ENCODE peak calls at places on chromosomes 2 and 18, in ten cellular contexts. One of them, this sample, is unnamed.
A peak's percentile ranks its signal among the peaks of the same experiment; 100 is the strongest.

GRCh38 chr2:10405441-10405840 is 42.7 kb downstream of the ODC1 start:
- DNase-seq in stomach: no peak
- DNase-seq in CD4-positive, alpha-beta T cell: no peak
- DNase-seq in NCI-H1092 treated with DMSO at 0.1 percent for 48 hours: no peak
- DNase-seq in left ventricle myocardium inferior: peak; percentile 47
- DNase-seq in iris pigment epithelial cell: peak; percentile 55
- DNase-seq in prostate gland: peak; percentile 75
- DNase-seq in RPMI7951: peak; percentile 100
- DNase-seq in dermis microvascular lymphatic vessel endothelial cell: no peak
- DNase-seq in neural progenitor cell: no peak
- DNase-seq in this sample: peak; percentile 97

GRCh38 chr2:157261199-157261782 is 3.8 kb downstream of the GALNT5 start:
- DNase-seq in dermis microvascular lymphatic vessel endothelial cell: no peak
- DNase-seq in neural progenitor cell: no peak
- DNase-seq in RPMI7951: peak; percentile 84
- DNase-seq in stomach: peak; percentile 58
- DNase-seq in left ventricle myocardium inferior: no peak
- DNase-seq in CD4-positive, alpha-beta T cell: no peak
- DNase-seq in prostate gland: no peak
- DNase-seq in NCI-H1092 treated with DMSO at 0.1 percent for 48 hours: no peak
- DNase-seq in iris pigment epithelial cell: peak; percentile 84
- DNase-seq in this sample: peak; percentile 69

GRCh38 chr2:233059797-233060499 is at the start of gene INPP5D:
- DNase-seq in CD4-positive, alpha-beta T cell: peak; percentile 73
- DNase-seq in dermis microvascular lymphatic vessel endothelial cell: no peak
- DNase-seq in neural progenitor cell: no peak
- DNase-seq in left ventricle myocardium inferior: peak; percentile 36
- DNase-seq in prostate gland: no peak
- DNase-seq in iris pigment epithelial cell: no peak
- DNase-seq in stomach: peak; percentile 54
- DNase-seq in NCI-H1092 treated with DMSO at 0.1 percent for 48 hours: no peak
- DNase-seq in RPMI7951: no peak
- DNase-seq in this sample: no peak

GRCh38 chr2:157874997-157875719 is 972 bp downstream of the ACVR1 start:
- DNase-seq in RPMI7951: peak; percentile 98
- DNase-seq in CD4-positive, alpha-beta T cell: peak; percentile 19
- DNase-seq in NCI-H1092 treated with DMSO at 0.1 percent for 48 hours: peak; percentile 14
- DNase-seq in prostate gland: peak; percentile 20
- DNase-seq in dermis microvascular lymphatic vessel endothelial cell: no peak
- DNase-seq in iris pigment epithelial cell: peak; percentile 83
- DNase-seq in neural progenitor cell: peak; percentile 72
- DNase-seq in left ventricle myocardium inferior: peak; percentile 34
- DNase-seq in stomach: no peak
- DNase-seq in this sample: peak; percentile 93

GRCh38 chr2:231673348-231673770 is 35.0 kb upstream of the PTMA start:
- DNase-seq in stomach: peak; percentile 82
- DNase-seq in iris pigment epithelial cell: peak; percentile 59
- DNase-seq in CD4-positive, alpha-beta T cell: no peak
- DNase-seq in prostate gland: no peak
- DNase-seq in dermis microvascular lymphatic vessel endothelial cell: peak; percentile 30
- DNase-seq in RPMI7951: peak; percentile 52
- DNase-seq in left ventricle myocardium inferior: peak; percentile 70
- DNase-seq in neural progenitor cell: peak; percentile 78
- DNase-seq in NCI-H1092 treated with DMSO at 0.1 percent for 48 hours: peak; percentile 41
- DNase-seq in this sample: peak; percentile 73

GRCh38 chr2:221549143-221549542 is 23.0 kb downstream of the EPHA4 start:
- DNase-seq in iris pigment epithelial cell: peak; percentile 42
- DNase-seq in prostate gland: no peak
- DNase-seq in NCI-H1092 treated with DMSO at 0.1 percent for 48 hours: no peak
- DNase-seq in left ventricle myocardium inferior: no peak
- DNase-seq in stomach: no peak
- DNase-seq in RPMI7951: peak; percentile 20
- DNase-seq in neural progenitor cell: no peak
- DNase-seq in dermis microvascular lymphatic vessel endothelial cell: no peak
- DNase-seq in CD4-positive, alpha-beta T cell: no peak
- DNase-seq in this sample: peak; percentile 45

GRCh38 chr18:23283933-23284430 is 148.7 kb downstream of the CABLES1 start:
- DNase-seq in dermis microvascular lymphatic vessel endothelial cell: no peak
- DNase-seq in iris pigment epithelial cell: peak; percentile 61
- DNase-seq in prostate gland: no peak
- DNase-seq in left ventricle myocardium inferior: no peak
- DNase-seq in RPMI7951: peak; percentile 50
- DNase-seq in stomach: no peak
- DNase-seq in neural progenitor cell: no peak
- DNase-seq in CD4-positive, alpha-beta T cell: no peak
- DNase-seq in NCI-H1092 treated with DMSO at 0.1 percent for 48 hours: no peak
- DNase-seq in this sample: peak; percentile 49

GRCh38 chr2:222813177-222813843 is 47.5 kb upstream of the ACSL3 start:
- DNase-seq in stomach: no peak
- DNase-seq in left ventricle myocardium inferior: no peak
- DNase-seq in RPMI7951: peak; percentile 53
- DNase-seq in NCI-H1092 treated with DMSO at 0.1 percent for 48 hours: no peak
- DNase-seq in iris pigment epithelial cell: peak; percentile 46
- DNase-seq in CD4-positive, alpha-beta T cell: no peak
- DNase-seq in neural progenitor cell: no peak
- DNase-seq in dermis microvascular lymphatic vessel endothelial cell: no peak
- DNase-seq in prostate gland: no peak
- DNase-seq in this sample: no peak

GRCh38 chr2:216583157-216583556 is 50.1 kb upstream of the IGFBP2 start:
- DNase-seq in left ventricle myocardium inferior: no peak
- DNase-seq in neural progenitor cell: no peak
- DNase-seq in RPMI7951: peak; percentile 35
- DNase-seq in stomach: no peak
- DNase-seq in prostate gland: no peak
- DNase-seq in CD4-positive, alpha-beta T cell: no peak
- DNase-seq in iris pigment epithelial cell: peak; percentile 92
- DNase-seq in NCI-H1092 treated with DMSO at 0.1 percent for 48 hours: no peak
- DNase-seq in dermis microvascular lymphatic vessel endothelial cell: no peak
- DNase-seq in this sample: peak; percentile 93

GRCh38 chr18:57542801-57543427 is 43.6 kb downstream of the FECH start:
- DNase-seq in RPMI7951: peak; percentile 53
- DNase-seq in stomach: no peak
- DNase-seq in CD4-positive, alpha-beta T cell: no peak
- DNase-seq in dermis microvascular lymphatic vessel endothelial cell: no peak
- DNase-seq in prostate gland: no peak
- DNase-seq in left ventricle myocardium inferior: no peak
- DNase-seq in iris pigment epithelial cell: peak; percentile 51
- DNase-seq in NCI-H1092 treated with DMSO at 0.1 percent for 48 hours: peak; percentile 43
- DNase-seq in neural progenitor cell: no peak
- DNase-seq in this sample: peak; percentile 82

GRCh38 chr2:180934911-180935310 is 45.5 kb upstream of the UBE2E3 start:
- DNase-seq in RPMI7951: no peak
- DNase-seq in neural progenitor cell: no peak
- DNase-seq in dermis microvascular lymphatic vessel endothelial cell: no peak
- DNase-seq in iris pigment epithelial cell: no peak
- DNase-seq in NCI-H1092 treated with DMSO at 0.1 percent for 48 hours: no peak
- DNase-seq in CD4-positive, alpha-beta T cell: no peak
- DNase-seq in stomach: no peak
- DNase-seq in left ventricle myocardium inferior: no peak
- DNase-seq in prostate gland: no peak
- DNase-seq in this sample: no peak

This sample was measured in EH.